ENCODE peak calls at places on chromosomes 16 and 17, in six cellular contexts. Q is upper lobe of right lung, O is cardiac muscle cell, K is prostate gland, L is stomach, U is GM23338. P is an unnamed sample.

GRCh38 chr17:79478051-79478461 is 132.8 kb downstream of the RBFOX3 start:
- DNase-seq in K (no peak), Q (no peak), L (no peak), O (no peak), U (no peak), P (peak)

GRCh38 chr16:89921699-89922476 is 1.3 kb upstream of the TUBB3 start:
- DNase-seq in U (peak), O (peak), Q (peak), K (no peak), L (peak), P (peak)

GRCh38 chr16:46891910-46892309 is 7.7 kb downstream of the GPT2 start:
- DNase-seq in K (no peak), Q (no peak), L (no peak), O (no peak), U (no peak), P (no peak)

GRCh38 chr17:35051579-35052239 is 11.8 kb downstream of the RFFL start:
- DNase-seq in Q (no peak), O (no peak), U (no peak), L (no peak), K (no peak), P (no peak)

GRCh38 chr17:38333635-38334295 is 10.0 kb downstream of the GPR179 start:
- DNase-seq in Q (no peak), K (no peak), O (peak), L (peak), U (peak), P (no peak)

GRCh38 chr16:49464877-49465504 is 91.4 kb downstream of the C16orf78 start:
- DNase-seq in L (peak), Q (no peak), O (peak), K (no peak), U (peak), P (no peak)

GRCh38 chr17:2214047-2214717 is 89.4 kb downstream of the SMG6 start:
- DNase-seq in K (no peak), O (peak), L (no peak), Q (peak), U (no peak), P (peak)

GRCh38 chr17:12312692-12313091 is 292.0 kb downstream of the MAP2K4 start:
- DNase-seq in L (no peak), O (no peak), Q (no peak), K (no peak), U (no peak), P (no peak)

GRCh38 chr17:77375108-77375507 is 234.3 kb downstream of the SEC14L1 start:
- DNase-seq in K (no peak), Q (peak), L (peak), O (no peak), U (no peak), P (no peak)

GRCh38 chr17:74478369-74479100 is 12.1 kb downstream of the CD300A start:
- DNase-seq in K (no peak), O (no peak), L (no peak), Q (no peak), U (no peak), P (no peak)

GRCh38 chr17:1724869-1725641 is 551 bp downstream of the WDR81 start:
- DNase-seq in U (peak), L (no peak), Q (peak), O (no peak), K (no peak), P (peak)

GRCh38 chr17:64063766-64064224 is 43.4 kb upstream of the ICAM2 start:
- DNase-seq in L (peak), O (peak), U (peak), Q (peak), K (peak), P (no peak)

GRCh38 chr16:49700222-49700927 is 155.5 kb downstream of the ZNF423 start:
- DNase-seq in U (peak), Q (no peak), K (no peak), L (no peak), O (no peak), P (no peak)

GRCh38 chr16:66695935-66696668 is 441 bp downstream of the CMTM4 start:
- DNase-seq in O (peak), L (peak), Q (peak), K (peak), U (peak), P (peak)

GRCh38 chr16:88062341-88062861 is 111.2 kb downstream of the BANP start:
- DNase-seq in O (peak), Q (no peak), L (no peak), U (no peak), K (no peak), P (no peak)

GRCh38 chr16:80984124-80984892 is 22.4 kb downstream of the CMC2 start:
- DNase-seq in U (no peak), Q (no peak), L (no peak), K (no peak), O (no peak), P (no peak)

GRCh38 chr17:80861892-80862291 is 129.7 kb upstream of the CHMP6 start:
- DNase-seq in U (peak), Q (no peak), L (no peak), K (peak), O (peak), P (peak)

GRCh38 chr17:42698736-42699414 is 16.5 kb downstream of the CNTNAP1 start:
- DNase-seq in K (no peak), Q (peak), L (no peak), O (no peak), U (no peak), P (peak)

GRCh38 chr17:28598389-28598788 is 436 bp downstream of the SPAG5 start:
- DNase-seq in U (no peak), O (no peak), Q (no peak), K (no peak), L (no peak), P (no peak)

GRCh38 chr17:65366102-65366844 is 195.2 kb downstream of the AXIN2 start:
- DNase-seq in K (no peak), L (no peak), Q (no peak), U (no peak), O (no peak), P (no peak)

GRCh38 chr17:47981462-47981861 is 10.5 kb downstream of the CDK5RAP3 start:
- DNase-seq in U (no peak), L (no peak), O (no peak), Q (no peak), K (no peak), P (no peak)

GRCh38 chr17:38465420-38466345 is 37.4 kb downstream of the ARHGAP23 start:
- DNase-seq in U (no peak), O (no peak), Q (no peak), L (peak), K (peak), P (no peak)

GRCh38 chr16:71738820-71739219 is 14.3 kb upstream of the PHLPP2 start:
- DNase-seq in Q (no peak), O (no peak), L (no peak), U (no peak), K (no peak), P (no peak)

GRCh38 chr17:349666-350065 is 2.9 kb downstream of the RPH3AL start:
- DNase-seq in L (no peak), K (no peak), Q (peak), U (no peak), O (no peak), P (no peak)

GRCh38 chr17:35073183-35073790 is 9.8 kb upstream of the RFFL start:
- DNase-seq in Q (no peak), O (no peak), U (no peak), L (no peak), K (no peak), P (no peak)

GRCh38 chr16:57591870-57592485 is 36.5 kb upstream of the ADGRG1 start:
- DNase-seq in L (no peak), U (no peak), Q (no peak), O (no peak), K (no peak), P (no peak)

GRCh38 chr17:43341705-43342600 is 56.8 kb upstream of the ARL4D start:
- DNase-seq in U (no peak), L (no peak), Q (no peak), O (no peak), K (no peak), P (no peak)

GRCh38 chr17:10099051-10099571 is 99.3 kb downstream of the GAS7 start:
- DNase-seq in O (no peak), U (no peak), Q (no peak), L (no peak), K (no peak), P (peak)

GRCh38 chr16:48459167-48459566 is 74.0 kb upstream of the SIAH1 start:
- DNase-seq in Q (no peak), O (no peak), L (no peak), U (no peak), K (no peak), P (no peak)
- H3K27ac ChIP-seq in Q (no peak), O (no peak), L (no peak), U (no peak), K (no peak), P (no peak)

GRCh38 chr16:74742051-74742481 is 32.6 kb downstream of the FA2H start:
- DNase-seq in L (no peak), Q (no peak), O (no peak), K (no peak), U (no peak), P (no peak)

GRCh38 chr16:74745109-74745615 is 29.5 kb downstream of the FA2H start:
- DNase-seq in U (no peak), L (no peak), O (no peak), Q (no peak), K (no peak), P (no peak)

GRCh38 chr16:74744566-74744965 is 30.1 kb downstream of the FA2H start:
- DNase-seq in L (no peak), U (no peak), K (no peak), O (no peak), Q (no peak), P (no peak)

GRCh38 chr16:74743045-74743667 is 31.5 kb downstream of the FA2H start:
- DNase-seq in L (no peak), K (no peak), U (no peak), Q (no peak), O (no peak), P (peak)

DNA sequence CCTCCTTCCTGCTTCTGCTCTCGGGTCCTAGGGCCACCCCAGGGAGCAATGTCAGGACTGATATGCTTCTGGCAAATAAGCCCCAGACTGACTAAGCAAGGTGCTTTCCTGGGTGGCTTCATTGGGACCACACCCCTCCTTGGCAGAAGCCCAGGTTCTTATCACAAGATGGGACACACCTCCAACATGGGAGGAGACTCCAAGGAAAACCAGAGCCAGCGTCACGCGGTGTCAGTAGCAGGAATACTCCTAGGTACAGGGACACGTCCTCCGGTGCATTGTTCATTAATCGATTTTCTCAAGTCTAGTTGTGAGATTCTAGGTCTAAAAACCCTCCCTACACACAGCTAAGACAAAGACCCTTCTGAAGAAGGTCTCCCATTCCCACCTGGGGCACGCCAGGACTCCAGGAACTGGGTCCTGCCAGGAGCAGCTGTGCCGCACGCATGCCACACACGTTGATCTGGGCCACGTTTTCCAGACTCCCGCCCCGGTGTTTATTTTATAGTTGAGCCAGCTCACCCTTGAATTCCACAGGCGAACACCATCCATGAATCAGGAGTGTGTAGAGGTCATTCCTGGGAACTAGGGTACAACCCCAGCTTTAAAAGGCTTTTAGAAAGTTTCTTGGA is 30.8 kb downstream of the FA2H start:
- DNase-seq in L (peak), O (no peak), K (peak), Q (peak), U (no peak), P (peak)
- H3K27ac ChIP-seq in L (peak), O (no peak), K (peak), Q (peak), U (no peak), P (peak)

GRCh38 chr17:40600486-40601046 is 35.3 kb upstream of the CCR7 start:
- DNase-seq in K (no peak), O (no peak), L (no peak), Q (no peak), U (no peak), P (no peak)
- H3K27ac ChIP-seq in K (no peak), O (no peak), L (no peak), Q (no peak), U (no peak), P (no peak)

GRCh38 chr16:30785126-30786106 is 1.6 kb downstream of the ZNF629 start:
- DNase-seq in K (no peak), L (no peak), Q (no peak), U (no peak), O (no peak), P (no peak)

GRCh38 chr16:30786936-30787612 is at the start of gene ZNF629:
- DNase-seq in L (peak), K (peak), Q (peak), O (peak), U (peak), P (peak)

GRCh38 chr16:30786115-30786935 is 680 bp downstream of the ZNF629 start:
- DNase-seq in O (peak), Q (peak), U (peak), K (no peak), L (peak), P (peak)

GRCh38 chr16:30784215-30784614 is 2.8 kb downstream of the ZNF629 start:
- DNase-seq in Q (no peak), O (no peak), K (no peak), L (no peak), U (no peak), P (no peak)

DNA sequence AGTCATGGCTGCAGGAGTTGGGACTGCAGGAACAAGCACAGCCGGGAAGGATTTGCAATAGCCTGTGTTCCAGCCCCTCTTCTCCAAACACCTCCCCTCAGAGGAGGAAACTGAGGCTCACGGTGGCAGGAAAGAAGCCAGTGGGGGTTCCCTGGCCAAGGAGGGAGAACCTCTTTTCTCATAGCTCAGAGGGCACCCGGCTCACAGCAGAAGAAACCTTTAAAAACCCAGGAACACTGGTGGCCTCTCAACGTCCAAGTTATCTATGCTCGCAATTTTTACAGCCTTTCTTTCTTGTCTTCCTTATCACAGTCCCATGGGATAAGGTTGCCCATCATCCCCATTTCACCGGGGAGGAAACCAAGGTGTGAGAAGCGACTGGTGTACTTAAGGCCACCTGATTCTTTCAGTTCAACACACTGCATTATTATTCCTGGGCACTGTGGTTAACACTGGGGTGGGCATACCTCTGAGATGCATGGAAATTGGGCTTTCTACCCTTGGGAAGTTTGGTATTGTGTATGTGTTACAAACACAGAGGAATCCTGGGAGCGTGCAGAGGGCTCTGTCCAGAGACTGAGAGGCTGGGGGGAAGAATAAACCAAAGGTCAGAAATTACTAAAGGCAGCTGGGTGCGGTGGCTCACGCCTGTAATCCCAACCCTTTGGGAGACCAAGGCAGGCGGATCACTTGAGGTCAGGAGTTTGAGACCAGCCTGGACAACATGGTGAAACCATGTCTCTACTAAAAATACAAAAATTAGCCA is 791 bp upstream of the ZNF629 start:
- DNase-seq in L (no peak), K (no peak), O (no peak), Q (no peak), U (no peak), P (no peak)
- H3K27ac ChIP-seq in L (peak), K (peak), O (peak), Q (peak), U (peak), P (peak)

DNA sequence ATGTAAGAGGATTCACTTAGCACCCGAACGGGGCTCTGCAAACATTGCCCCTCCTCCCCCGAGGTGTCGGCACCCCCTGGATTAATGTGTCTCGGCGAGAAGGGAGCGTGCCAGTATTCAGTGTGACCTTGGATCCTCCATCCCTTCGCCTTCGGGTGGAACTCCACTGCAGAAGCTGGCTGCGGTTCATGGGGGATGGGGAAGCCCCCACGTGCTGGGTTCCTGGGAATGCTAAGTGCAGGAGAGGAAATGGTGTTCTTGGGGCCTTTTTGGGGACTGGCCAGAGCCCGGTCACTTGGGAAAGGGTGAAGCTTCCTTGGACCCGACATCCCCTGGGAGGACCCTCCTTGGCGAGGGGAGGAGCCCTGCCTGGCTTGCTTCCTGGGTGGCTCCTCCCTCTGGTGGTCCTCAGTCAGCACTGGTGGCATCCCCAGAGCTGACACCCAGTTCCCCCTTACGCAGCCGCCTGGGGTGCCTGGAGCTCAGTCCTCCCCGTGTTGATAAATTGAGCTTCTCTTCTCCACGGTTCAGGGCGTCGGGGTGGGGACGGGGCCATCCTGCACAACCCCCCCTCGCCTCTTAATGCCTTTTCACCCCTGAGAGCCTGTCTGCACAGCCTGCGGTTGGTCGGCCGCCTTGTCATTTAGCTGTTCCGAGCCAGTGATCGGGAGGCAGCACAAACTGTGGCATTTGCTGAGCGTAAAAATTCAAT is 30.8 kb upstream of the GSE1 start:
- DNase-seq in U (no peak), L (no peak), O (no peak), Q (no peak), K (no peak), P (no peak)
- H3K27ac ChIP-seq in U (no peak), L (no peak), O (no peak), Q (no peak), K (no peak), P (no peak)

GRCh38 chr17:4534928-4535666 is 20.1 kb downstream of the MYBBP1A start:
- DNase-seq in U (peak), K (no peak), O (no peak), L (no peak), Q (no peak), P (no peak)
- H3K27ac ChIP-seq in U (no peak), K (no peak), O (no peak), L (peak), Q (peak), P (peak)

GRCh38 chr17:75707096-75707720 is 14.1 kb upstream of the ITGB4 start:
- DNase-seq in L (peak), O (no peak), Q (no peak), K (no peak), U (no peak), P (peak)
- H3K27ac ChIP-seq in L (peak), O (peak), Q (peak), K (peak), U (no peak), P (peak)

DNA sequence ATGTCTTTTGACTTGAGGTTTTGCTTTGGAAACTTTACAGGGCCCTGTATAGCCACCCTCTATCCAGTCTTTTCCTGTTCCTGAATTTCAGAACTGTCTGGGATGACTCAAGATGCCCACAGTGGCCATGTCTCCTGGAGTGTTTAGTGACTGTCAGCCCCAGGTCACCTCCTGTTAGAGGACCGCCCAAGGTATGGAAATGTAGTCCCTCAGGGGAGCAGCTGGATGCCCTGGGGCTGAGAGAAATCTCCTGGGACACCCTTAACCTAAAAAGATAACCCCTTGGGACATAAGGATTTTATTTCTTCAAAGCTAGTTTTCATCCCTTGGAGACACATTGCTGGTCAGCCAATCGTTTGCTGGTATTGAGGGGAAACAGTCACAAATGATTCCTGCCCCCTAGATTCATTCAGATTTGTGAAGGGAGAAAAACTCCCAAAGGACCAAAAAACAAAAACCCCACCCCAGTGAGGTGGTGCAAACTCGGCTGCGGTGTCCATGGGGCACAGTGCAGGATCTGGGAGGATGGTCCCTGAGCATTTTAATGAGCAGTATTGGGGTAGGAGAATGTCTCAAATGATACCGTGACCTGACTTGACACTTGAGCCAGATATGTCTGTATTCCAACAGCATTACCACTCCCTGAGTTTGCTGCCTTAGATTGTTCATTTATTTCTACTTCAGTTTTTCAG is 1.7 kb downstream of the ZNF267 start:
- DNase-seq in Q (no peak), L (no peak), K (no peak), U (no peak), O (no peak), P (no peak)
- H3K27ac ChIP-seq in Q (peak), L (peak), K (no peak), U (no peak), O (no peak), P (peak)

GRCh38 chr16:85328665-85329058 is 216.4 kb upstream of the CIBAR2 start:
- DNase-seq in O (peak), U (peak), L (no peak), K (no peak), Q (no peak), P (no peak)
- H3K27ac ChIP-seq in O (peak), U (peak), L (peak), K (no peak), Q (no peak), P (no peak)

P was measured in RWPE1.